ENCODE peak calls at places on chromosomes 6 and 20, in eight cellular contexts. Q, T, C, F, A, W, E and P are unnamed samples.

GRCh38 chr6:55980627-55981211 is 105.3 kb upstream of the BMP5 start:
- DNase-seq in F (peak), Q (no peak), W (no peak), A (peak), T (peak), C (no peak), E (peak), P (no peak)

GRCh38 chr20:16537025-16537665 is 36.1 kb downstream of the KIF16B start:
- DNase-seq in W (no peak), A (no peak), Q (no peak), E (no peak), F (no peak), T (no peak), C (no peak), P (no peak)

GRCh38 chr20:9927224-9927623 is 88.3 kb upstream of the PAK5 start:
- DNase-seq in T (no peak), E (no peak), W (no peak), C (no peak), F (no peak), A (no peak), Q (no peak), P (no peak)

GRCh38 chr6:119686644-119687043 is 337.1 kb upstream of the MAN1A1 start:
- DNase-seq in Q (no peak), A (no peak), C (no peak), E (no peak), W (no peak), T (no peak), F (no peak), P (no peak)

GRCh38 chr20:10213526-10213925 is 5.1 kb upstream of the SNAP25 start:
- DNase-seq in Q (no peak), E (no peak), F (no peak), C (no peak), T (no peak), W (no peak), A (no peak), P (no peak)

GRCh38 chr6:11218827-11219826 is 13.3 kb downstream of the NEDD9 start:
- DNase-seq in T (peak), E (peak), W (no peak), Q (no peak), C (no peak), F (no peak), A (no peak), P (no peak)

GRCh38 chr6:151060096-151060741 is 179.5 kb upstream of the AKAP12 start:
- DNase-seq in A (no peak), Q (no peak), W (no peak), C (no peak), T (peak), F (no peak), E (peak), P (no peak)

GRCh38 chr6:45663181-45664180 is 285.7 kb upstream of the SUPT3H start:
- DNase-seq in E (peak), T (peak), C (peak), A (peak), Q (no peak), W (peak), F (peak), P (peak)

GRCh38 chr6:72976389-72976900 is 248.9 kb downstream of the KHDC1L start:
- DNase-seq in C (no peak), A (no peak), Q (no peak), T (no peak), F (no peak), W (no peak), E (peak), P (no peak)

GRCh38 chr6:68559716-68560115 is 75.4 kb upstream of the ADGRB3 start:
- DNase-seq in E (peak), W (no peak), F (peak), Q (no peak), A (no peak), C (no peak), T (no peak), P (no peak)

GRCh38 chr6:170497845-170498281 is 55.2 kb downstream of the PSMB1 start:
- DNase-seq in A (no peak), W (peak), T (no peak), Q (no peak), E (peak), C (peak), F (peak), P (no peak)

GRCh38 chr6:1109134-1109533 is 202.8 kb upstream of the FOXQ1 start:
- DNase-seq in F (no peak), T (no peak), E (no peak), A (no peak), W (no peak), Q (no peak), C (no peak), P (no peak)

GRCh38 chr6:141103246-141103645 is 1029.5 kb upstream of the GJE1 start:
- DNase-seq in T (peak), F (no peak), A (no peak), W (no peak), E (peak), Q (no peak), C (no peak), P (no peak)

GRCh38 chr6:128464790-128465189 is 55.6 kb downstream of the PTPRK start:
- DNase-seq in E (no peak), A (no peak), T (no peak), F (no peak), Q (no peak), W (no peak), C (no peak), P (no peak)

GRCh38 chr6:147954938-147955337 is 387.7 kb upstream of the SASH1 start:
- DNase-seq in A (no peak), Q (no peak), C (no peak), F (no peak), T (no peak), E (no peak), W (no peak), P (no peak)

GRCh38 chr6:153553627-153554026 is 422.5 kb upstream of the RGS17 start:
- DNase-seq in E (no peak), T (peak), F (peak), C (peak), Q (no peak), A (no peak), W (peak), P (no peak)

GRCh38 chr6:16472349-16473069 is 234.1 kb downstream of the GMPR start:
- DNase-seq in T (peak), W (no peak), Q (no peak), F (no peak), A (no peak), E (peak), C (no peak), P (no peak)

GRCh38 chr6:156778615-156779205 is 1.5 kb downstream of the ARID1B start:
- DNase-seq in F (peak), T (peak), A (peak), E (peak), Q (no peak), C (no peak), W (peak), P (peak)

GRCh38 chr6:119205911-119206617 is 127.6 kb upstream of the FAM184A start:
- DNase-seq in A (no peak), Q (no peak), W (no peak), T (no peak), E (no peak), C (no peak), F (no peak), P (no peak)

GRCh38 chr6:26020983-26021349 is 58.4 kb downstream of the TRIM38 start:
- DNase-seq in F (no peak), A (peak), E (peak), T (peak), W (no peak), C (peak), Q (no peak), P (no peak)

GRCh38 chr20:58125726-58126125 is 102.7 kb downstream of the ANKRD60 start:
- DNase-seq in W (no peak), Q (no peak), C (no peak), T (no peak), A (no peak), E (no peak), F (no peak), P (no peak)

GRCh38 chr6:33822575-33823395 is 19.0 kb upstream of the MLN start:
- DNase-seq in W (peak), T (peak), C (peak), Q (no peak), F (peak), A (no peak), E (no peak), P (no peak)
- TF ChIP-seq CTCF in W (peak), T (peak), C (peak), Q (no peak), F (peak), A (peak), E (no peak), P (no peak)

GRCh38 chr6:37717836-37718251 is 20.2 kb upstream of the MDGA1 start:
- DNase-seq in C (no peak), F (no peak), W (no peak), Q (no peak), A (no peak), E (peak), T (peak), P (no peak)
- TF ChIP-seq CTCF in C (no peak), F (no peak), W (no peak), Q (no peak), A (no peak), E (no peak), T (no peak), P (no peak)

DNA sequence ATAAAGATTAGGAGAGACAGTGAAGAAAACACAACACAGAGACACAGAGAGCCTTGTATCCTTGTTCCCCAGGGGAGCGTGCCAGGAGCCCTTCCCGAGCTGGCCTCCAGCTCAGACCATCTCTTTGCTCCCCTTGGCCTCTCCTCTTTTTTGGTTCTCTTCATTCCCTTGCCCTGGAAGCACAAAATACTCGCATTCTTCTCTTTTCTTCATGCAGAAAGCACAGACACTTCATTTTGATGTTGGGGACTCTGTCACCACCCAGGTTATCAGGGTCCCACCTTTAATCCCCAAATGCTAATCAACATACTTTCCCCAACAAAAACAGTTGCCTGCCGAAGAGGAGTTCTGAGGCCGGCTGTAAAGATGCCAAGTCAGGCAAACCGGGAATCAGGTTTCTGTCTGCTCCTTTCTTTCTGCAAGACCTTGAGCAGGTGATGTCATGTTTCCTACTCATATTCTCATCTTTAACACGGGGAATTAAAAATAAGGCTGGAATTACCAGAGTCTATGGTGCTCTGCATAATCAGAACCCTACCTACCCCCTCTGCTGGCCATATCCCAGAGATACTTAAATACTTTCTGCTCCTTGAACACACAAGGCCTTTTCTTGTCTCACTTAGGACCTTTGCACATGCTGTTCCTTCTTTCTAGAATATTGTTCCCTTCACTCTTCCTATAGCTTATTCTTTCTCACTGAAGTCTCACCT is 21.7 kb downstream of the TGM6 start:
- DNase-seq in T (peak), W (no peak), E (peak), C (no peak), Q (peak), F (peak), A (no peak), P (no peak)
- TF ChIP-seq CTCF in T (peak), W (peak), E (no peak), C (no peak), Q (no peak), F (peak), A (peak), P (no peak)

GRCh38 chr6:47477497-47478232 is at the start of gene CD2AP:
- DNase-seq in C (peak), A (peak), W (peak), F (peak), Q (no peak), T (peak), E (peak), P (peak)
- TF ChIP-seq CTCF in C (no peak), A (peak), W (no peak), F (no peak), Q (no peak), T (no peak), E (no peak), P (no peak)

GRCh38 chr20:50837532-50838321 is 42.9 kb downstream of the BCAS4 start:
- DNase-seq in C (no peak), W (no peak), F (no peak), Q (no peak), E (peak), T (peak), A (no peak), P (no peak)

GRCh38 chr20:50834599-50835005 is 39.7 kb downstream of the BCAS4 start:
- DNase-seq in T (peak), F (no peak), A (no peak), Q (no peak), E (peak), C (no peak), W (no peak), P (no peak)

GRCh38 chr20:50838322-50838625 is 43.4 kb downstream of the BCAS4 start:
- DNase-seq in W (no peak), C (no peak), E (no peak), Q (no peak), F (no peak), T (no peak), A (no peak), P (no peak)

GRCh38 chr20:50842821-50843220 is 48.0 kb downstream of the BCAS4 start:
- DNase-seq in W (no peak), T (no peak), E (no peak), C (no peak), F (no peak), Q (no peak), A (no peak), P (no peak)

DNA sequence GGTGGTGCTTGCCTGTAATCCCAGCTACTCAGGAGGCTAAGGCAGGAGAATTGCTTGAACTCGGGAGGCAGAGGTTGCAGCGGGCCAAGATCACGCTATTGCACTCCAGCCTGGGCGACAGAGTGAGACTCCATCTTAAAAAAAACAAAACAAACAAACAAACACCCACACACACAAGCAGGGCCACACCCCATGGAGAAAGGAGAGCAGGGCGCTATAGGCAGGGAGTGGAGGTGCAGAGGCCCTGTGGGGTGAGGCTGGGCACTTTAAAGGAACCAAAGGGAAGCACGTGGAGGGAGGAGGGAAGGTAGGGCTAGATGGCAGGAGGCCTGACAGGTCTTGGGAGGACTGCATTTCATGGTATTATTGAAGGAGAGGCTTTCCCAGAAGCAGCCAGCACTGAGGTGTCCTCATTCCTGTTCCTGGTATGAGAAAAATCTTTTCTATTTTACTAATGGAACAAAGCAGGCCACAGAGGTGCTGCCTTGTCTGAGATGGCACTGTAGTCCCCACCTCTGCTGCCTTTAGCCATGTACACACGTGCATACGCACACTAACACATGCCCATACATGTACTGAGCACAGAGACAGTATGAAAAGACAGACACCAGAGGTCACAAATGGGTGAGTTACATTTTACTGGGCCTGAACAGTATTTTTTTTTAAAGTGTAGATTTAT is 44.0 kb downstream of the BCAS4 start:
- DNase-seq in Q (no peak), E (peak), C (no peak), W (no peak), A (no peak), T (no peak), F (no peak), P (no peak)
- TF ChIP-seq CTCF in Q (no peak), E (no peak), C (no peak), W (no peak), A (no peak), T (no peak), F (no peak), P (no peak)

DNA sequence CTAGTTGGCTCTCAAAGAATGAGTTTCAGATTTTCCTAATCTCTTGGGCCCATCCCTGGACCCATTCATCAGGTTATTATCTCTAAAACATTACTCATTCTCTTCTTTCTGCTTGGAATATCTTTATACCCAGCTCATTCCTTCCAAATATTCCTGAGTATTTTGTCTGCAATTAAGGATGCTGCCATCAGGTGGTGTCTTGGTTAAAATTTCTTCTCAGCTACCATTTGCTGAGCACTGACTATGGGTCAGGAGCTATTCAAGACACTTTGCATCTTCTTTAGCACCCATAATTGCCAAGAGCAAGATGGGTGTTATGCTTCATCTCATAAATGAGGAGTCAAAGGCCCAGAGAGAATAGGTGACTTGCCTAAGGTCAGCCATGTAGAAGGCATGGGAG is 8.4 kb downstream of the SUN5 start:
- DNase-seq in T (no peak), E (no peak), W (no peak), A (no peak), C (no peak), F (peak), Q (no peak), P (no peak)
- TF ChIP-seq CTCF in T (no peak), E (no peak), W (peak), A (peak), C (peak), F (peak), Q (no peak), P (no peak)

GRCh38 chr6:169215201-169215661 is 38.4 kb downstream of the THBS2 start:
- DNase-seq in T (peak), C (no peak), F (no peak), W (no peak), Q (peak), E (peak), A (no peak), P (no peak)

GRCh38 chr6:169211881-169212280 is 41.8 kb downstream of the THBS2 start:
- DNase-seq in A (no peak), T (no peak), F (no peak), W (no peak), C (no peak), Q (no peak), E (no peak), P (no peak)

GRCh38 chr6:169213814-169214520 is 39.7 kb downstream of the THBS2 start:
- DNase-seq in Q (peak), W (no peak), T (no peak), C (no peak), A (no peak), E (peak), F (no peak), P (no peak)

GRCh38 chr6:169212436-169212835 is 41.2 kb downstream of the THBS2 start:
- DNase-seq in T (peak), F (no peak), E (no peak), W (no peak), A (no peak), Q (no peak), C (no peak), P (no peak)

GRCh38 chr6:169212897-169213813 is 40.5 kb downstream of the THBS2 start:
- DNase-seq in E (peak), A (peak), C (peak), T (peak), W (peak), F (peak), Q (peak), P (peak)
- TF ChIP-seq CTCF in E (peak), A (peak), C (no peak), T (peak), W (peak), F (peak), Q (peak), P (no peak)

DNA sequence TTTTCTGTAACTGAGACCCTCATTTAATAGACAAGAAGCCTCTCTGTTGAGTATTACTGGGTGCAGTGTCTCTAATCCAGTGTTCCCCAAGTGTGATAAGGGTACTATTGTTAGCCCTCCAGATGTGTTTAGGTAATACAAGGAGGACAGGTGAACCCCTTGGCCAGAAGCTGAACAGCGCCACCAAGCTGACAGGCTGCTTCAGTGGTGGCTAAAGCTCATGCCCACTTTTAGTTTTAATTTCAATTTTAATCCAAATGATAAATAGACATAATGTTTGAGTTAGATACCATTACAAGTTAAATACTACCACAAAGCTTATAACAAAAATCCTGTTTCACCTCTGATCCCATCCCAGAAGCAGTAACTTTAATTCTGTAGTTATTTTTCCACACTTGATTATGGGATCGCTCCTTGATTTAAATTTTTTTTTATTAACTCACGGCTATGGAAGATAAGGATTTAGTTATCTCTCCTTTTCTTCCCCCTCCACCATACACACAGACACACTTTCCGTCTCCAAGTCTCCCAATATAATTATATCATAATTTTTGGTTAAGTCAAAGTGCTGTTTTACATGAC is 8.3 kb upstream of the STK35 start:
- DNase-seq in W (peak), F (peak), A (peak), Q (no peak), C (peak), E (no peak), T (no peak), P (no peak)
- TF ChIP-seq CTCF in W (peak), F (peak), A (peak), Q (no peak), C (peak), E (peak), T (peak), P (peak)

DNA sequence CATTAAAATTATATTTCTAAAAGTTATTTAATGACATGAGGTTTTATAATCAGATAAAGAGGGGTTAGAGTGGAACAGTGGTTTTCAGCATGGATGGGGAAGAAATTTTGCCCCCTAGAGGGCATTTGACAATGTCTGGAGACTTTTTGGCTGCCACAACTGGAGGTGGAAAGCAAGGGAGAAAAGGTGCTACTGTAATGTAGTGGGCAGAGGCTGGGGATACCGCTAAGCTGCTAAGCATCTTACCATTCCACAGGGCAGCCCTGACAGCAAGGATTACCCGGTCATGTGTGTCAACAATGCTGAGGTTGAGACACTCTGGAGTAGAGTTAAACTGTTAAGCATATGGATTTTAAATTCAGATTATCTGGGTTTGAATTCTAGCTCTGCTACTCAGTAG is 52.9 kb upstream of the FABP7 start:
- DNase-seq in E (no peak), A (no peak), F (peak), Q (no peak), C (peak), T (peak), W (peak), P (no peak)
- TF ChIP-seq CTCF in E (peak), A (peak), F (peak), Q (no peak), C (peak), T (peak), W (peak), P (peak)